ENCODE peak calls at places on chromosomes 12 and 14, in four cellular contexts. One of them, this sample, is unnamed.

GRCh38 chr12:52213541-52214420 is 19.3 kb upstream of the KRT7 start:
- DNase-seq in HepG2: peak
- DNase-seq in K562: peak
- DNase-seq in GM12878: no peak
- DNase-seq in this sample: peak

GRCh38 chr12:2963760-2964292 is 4.6 kb downstream of the TEAD4 start:
- DNase-seq in HepG2: peak
- DNase-seq in K562: no peak
- DNase-seq in GM12878: no peak
- DNase-seq in this sample: peak

GRCh38 chr12:401235-402126 is at the start of gene CCDC77:
- DNase-seq in HepG2: peak
- DNase-seq in K562: peak
- DNase-seq in GM12878: peak
- DNase-seq in this sample: peak

GRCh38 chr12:3120701-3121100 is 43.5 kb downstream of the TSPAN9 start:
- DNase-seq in K562: no peak
- DNase-seq in HepG2: no peak
- DNase-seq in GM12878: no peak
- DNase-seq in this sample: no peak

GRCh38 chr12:23352670-23353069 is 596.8 kb downstream of the SOX5 start:
- DNase-seq in GM12878: no peak
- DNase-seq in K562: no peak
- DNase-seq in HepG2: no peak
- DNase-seq in this sample: no peak

GRCh38 chr12:51926718-51927117 is 19.4 kb downstream of the ACVRL1 start:
- DNase-seq in K562: peak
- DNase-seq in GM12878: no peak
- DNase-seq in HepG2: peak
- DNase-seq in this sample: peak

GRCh38 chr12:103698752-103699540 is 111.9 kb downstream of the STAB2 start:
- DNase-seq in K562: no peak
- DNase-seq in HepG2: no peak
- DNase-seq in GM12878: peak
- DNase-seq in this sample: no peak

GRCh38 chr14:38357557-38357956 is 101.7 kb upstream of the CLEC14A start:
- DNase-seq in K562: no peak
- DNase-seq in GM12878: no peak
- DNase-seq in HepG2: no peak
- DNase-seq in this sample: no peak

GRCh38 chr12:64256166-64256800 is 34.2 kb upstream of the KICS2 start:
- DNase-seq in HepG2: peak
- DNase-seq in K562: peak
- DNase-seq in GM12878: no peak
- DNase-seq in this sample: peak

GRCh38 chr12:91189526-91189925 is 6.9 kb upstream of the DCN start:
- DNase-seq in K562: no peak
- DNase-seq in HepG2: no peak
- DNase-seq in GM12878: no peak
- DNase-seq in this sample: no peak

GRCh38 chr14:63996575-63997220 is 143.9 kb downstream of the SYNE2 start:
- DNase-seq in GM12878: no peak
- DNase-seq in HepG2: no peak
- DNase-seq in K562: no peak
- DNase-seq in this sample: no peak

GRCh38 chr14:71438684-71439083 is 493.5 kb upstream of the RGS6 start:
- DNase-seq in GM12878: no peak
- DNase-seq in K562: no peak
- DNase-seq in HepG2: no peak
- DNase-seq in this sample: no peak

GRCh38 chr12:14239350-14239934 is 126.0 kb upstream of the ATF7IP start:
- DNase-seq in GM12878: peak
- DNase-seq in HepG2: peak
- DNase-seq in K562: no peak
- DNase-seq in this sample: peak

GRCh38 chr12:18141583-18141982 is 51.6 kb upstream of the RERGL start:
- DNase-seq in GM12878: no peak
- DNase-seq in HepG2: no peak
- DNase-seq in K562: no peak
- DNase-seq in this sample: no peak

GRCh38 chr12:129964826-129965457 is 61.1 kb upstream of the TMEM132D start:
- DNase-seq in GM12878: no peak
- DNase-seq in HepG2: no peak
- DNase-seq in K562: no peak
- DNase-seq in this sample: no peak

GRCh38 chr12:66014818-66015217 is 115.7 kb downstream of the LLPH start:
- DNase-seq in GM12878: no peak
- DNase-seq in HepG2: peak
- DNase-seq in K562: no peak
- DNase-seq in this sample: no peak

GRCh38 chr12:57549909-57550627 is at the start of gene KIF5A:
- DNase-seq in GM12878: no peak
- DNase-seq in K562: peak
- DNase-seq in HepG2: no peak
- DNase-seq in this sample: peak

GRCh38 chr14:104135121-104135903 is 3.1 kb upstream of the KIF26A start:
- DNase-seq in HepG2: peak
- DNase-seq in GM12878: no peak
- DNase-seq in K562: no peak
- DNase-seq in this sample: peak

DNA sequence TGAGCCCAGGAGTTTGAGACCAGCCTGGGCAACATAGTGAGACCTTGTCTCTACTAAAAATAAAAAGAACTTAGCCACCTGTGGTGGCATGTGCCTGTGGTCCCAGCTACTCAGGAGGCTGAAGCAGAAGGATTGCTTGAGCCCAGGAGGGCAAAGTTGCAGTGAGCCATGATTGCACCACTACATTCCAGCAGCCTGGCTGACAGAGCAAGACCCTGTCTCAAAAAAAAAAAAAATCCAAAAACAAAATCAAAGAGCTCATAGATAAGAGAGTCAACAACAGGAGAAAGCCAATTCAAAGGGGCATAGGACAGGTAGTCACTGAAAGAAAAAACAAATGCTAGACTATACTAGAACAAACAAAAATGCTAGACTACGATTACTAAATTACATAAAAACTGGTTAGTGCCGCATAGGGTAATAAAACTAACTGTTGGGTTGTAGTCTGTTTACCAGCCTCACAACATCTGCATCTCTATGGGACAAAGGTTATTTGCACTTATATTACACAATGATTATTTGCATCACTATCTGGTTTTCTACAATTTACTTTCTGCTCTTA is 16.6 kb upstream of the EEA1 start:
- DNase-seq in K562: no peak
- DNase-seq in HepG2: peak
- DNase-seq in GM12878: no peak
- DNase-seq in this sample: no peak
- TF ChIP-seq JUNB in K562: no peak
- TF ChIP-seq JUNB in HepG2: no peak
- TF ChIP-seq JUNB in GM12878: no peak
- TF ChIP-seq JUNB in this sample: no peak

GRCh38 chr12:9642606-9643270 is 26.8 kb upstream of the CLEC2D start:
- DNase-seq in GM12878: no peak
- DNase-seq in K562: no peak
- DNase-seq in HepG2: no peak
- DNase-seq in this sample: no peak

GRCh38 chr12:9648701-9649531 is 20.6 kb upstream of the CLEC2D start:
- DNase-seq in HepG2: no peak
- DNase-seq in K562: no peak
- DNase-seq in GM12878: no peak
- DNase-seq in this sample: no peak

GRCh38 chr12:9649532-9649940 is 20.0 kb upstream of the CLEC2D start:
- DNase-seq in HepG2: no peak
- DNase-seq in GM12878: peak
- DNase-seq in K562: no peak
- DNase-seq in this sample: peak

GRCh38 chr12:9647825-9648700 is 21.4 kb upstream of the CLEC2D start:
- DNase-seq in HepG2: peak
- DNase-seq in GM12878: peak
- DNase-seq in K562: peak
- DNase-seq in this sample: peak

DNA sequence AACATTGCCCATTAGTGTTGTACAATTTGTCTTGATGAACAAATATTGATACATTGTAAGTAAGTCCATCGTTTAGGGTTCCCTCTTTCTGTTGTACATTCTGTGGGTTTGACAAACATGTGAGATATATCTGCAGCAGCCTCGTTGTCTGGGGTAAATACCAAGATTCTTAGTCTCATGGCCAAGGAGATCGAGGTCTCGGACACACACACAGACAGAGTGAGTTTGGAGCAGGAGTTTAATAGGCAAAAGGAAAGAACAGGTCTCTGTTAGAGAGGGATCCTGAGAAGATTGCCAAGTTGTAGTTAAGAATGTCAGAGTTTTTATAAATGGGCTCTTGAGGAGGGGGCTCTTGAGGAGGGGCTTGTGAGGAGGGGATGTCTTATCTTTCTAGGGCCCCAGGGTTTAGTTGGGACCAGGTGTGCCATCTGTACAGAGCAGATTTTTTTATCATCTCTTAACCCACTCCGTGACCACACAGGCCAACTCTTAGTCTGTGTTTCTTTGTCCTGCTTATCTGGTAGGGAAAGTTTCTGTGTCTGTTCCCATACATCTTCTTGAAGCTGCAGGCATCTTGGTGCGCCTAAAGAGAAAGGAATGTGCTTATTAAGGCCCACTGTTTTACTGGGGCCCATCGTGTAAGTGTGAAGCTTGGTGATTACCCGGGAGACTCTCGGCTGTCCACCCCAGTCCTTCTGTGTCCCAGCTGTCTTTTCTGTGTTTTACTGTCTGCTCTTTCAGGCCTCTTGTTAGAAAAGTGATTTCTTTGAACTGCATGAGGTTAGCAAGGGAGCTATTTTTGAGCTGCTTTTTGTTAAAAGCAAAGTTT is 22.5 kb upstream of the CLEC2D start:
- DNase-seq in K562: no peak
- DNase-seq in GM12878: no peak
- DNase-seq in HepG2: no peak
- DNase-seq in this sample: peak
- TF ChIP-seq POLR2AphosphoS5 in K562: peak
- TF ChIP-seq POLR2AphosphoS5 in GM12878: no peak
- TF ChIP-seq POLR2AphosphoS5 in HepG2: no peak
- TF ChIP-seq POLR2AphosphoS5 in this sample: no peak

GRCh38 chr14:61077946-61078738 is 97.1 kb downstream of the SLC38A6 start:
- DNase-seq in GM12878: no peak
- DNase-seq in HepG2: no peak
- DNase-seq in K562: no peak
- DNase-seq in this sample: no peak
- TF ChIP-seq JUNB in GM12878: no peak
- TF ChIP-seq JUNB in HepG2: no peak
- TF ChIP-seq JUNB in K562: no peak
- TF ChIP-seq JUNB in this sample: no peak

GRCh38 chr12:121187501-121187900 is 22.4 kb upstream of the P2RX4 start:
- DNase-seq in HepG2: no peak
- DNase-seq in GM12878: no peak
- DNase-seq in K562: no peak
- DNase-seq in this sample: no peak
- TF ChIP-seq POLR2AphosphoS5 in HepG2: no peak
- TF ChIP-seq POLR2AphosphoS5 in GM12878: no peak
- TF ChIP-seq POLR2AphosphoS5 in K562: no peak
- TF ChIP-seq POLR2AphosphoS5 in this sample: no peak

DNA sequence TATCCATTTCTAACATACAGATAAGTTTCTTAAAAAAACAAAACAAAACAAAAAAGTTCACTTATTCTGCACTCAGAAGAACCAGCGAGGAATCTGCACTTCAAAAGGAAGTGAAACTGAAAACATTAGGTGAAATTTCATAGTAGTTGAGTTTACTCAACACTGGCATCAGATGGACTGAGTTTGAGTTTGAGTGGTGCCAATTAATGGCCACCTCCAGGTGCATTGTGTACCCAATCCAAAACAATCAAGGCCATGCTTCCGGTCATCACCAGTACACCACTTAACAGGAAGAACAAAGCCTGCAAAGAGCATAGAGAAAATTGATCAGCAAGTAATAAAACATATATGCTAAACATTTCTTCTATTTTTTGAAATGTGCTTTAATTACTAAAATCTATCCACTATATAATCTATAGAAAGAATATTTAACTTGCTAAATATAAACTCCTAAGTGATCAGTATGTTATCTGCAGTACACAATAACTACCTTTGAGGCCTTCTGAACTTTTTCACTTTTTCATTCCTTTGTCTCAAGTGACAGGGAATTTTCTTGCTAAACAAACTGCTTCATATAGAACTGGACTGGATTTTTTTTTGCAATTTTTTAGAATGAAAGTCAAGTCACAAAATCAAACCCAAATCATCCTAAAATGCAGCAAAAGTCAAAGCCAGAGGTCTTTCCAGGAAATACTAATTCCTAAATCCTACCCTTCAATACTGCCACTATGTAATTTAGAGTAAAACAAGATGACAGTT is 11.5 kb downstream of the SLC38A2 start:
- DNase-seq in HepG2: no peak
- DNase-seq in GM12878: no peak
- DNase-seq in K562: no peak
- DNase-seq in this sample: no peak
- TF ChIP-seq JUNB in HepG2: no peak
- TF ChIP-seq JUNB in GM12878: no peak
- TF ChIP-seq JUNB in K562: no peak
- TF ChIP-seq JUNB in this sample: no peak

GRCh38 chr14:81205639-81206038 is 15.1 kb downstream of the GTF2A1 start:
- DNase-seq in K562: no peak
- DNase-seq in HepG2: no peak
- DNase-seq in GM12878: no peak
- DNase-seq in this sample: no peak

GRCh38 chr14:81211844-81212243 is 8.9 kb downstream of the GTF2A1 start:
- DNase-seq in GM12878: no peak
- DNase-seq in HepG2: peak
- DNase-seq in K562: no peak
- DNase-seq in this sample: peak

GRCh38 chr14:81209187-81209836 is 11.4 kb downstream of the GTF2A1 start:
- DNase-seq in K562: no peak
- DNase-seq in HepG2: no peak
- DNase-seq in GM12878: peak
- DNase-seq in this sample: no peak

GRCh38 chr14:81208489-81208888 is 12.3 kb downstream of the GTF2A1 start:
- DNase-seq in GM12878: no peak
- DNase-seq in K562: no peak
- DNase-seq in HepG2: no peak
- DNase-seq in this sample: no peak

DNA sequence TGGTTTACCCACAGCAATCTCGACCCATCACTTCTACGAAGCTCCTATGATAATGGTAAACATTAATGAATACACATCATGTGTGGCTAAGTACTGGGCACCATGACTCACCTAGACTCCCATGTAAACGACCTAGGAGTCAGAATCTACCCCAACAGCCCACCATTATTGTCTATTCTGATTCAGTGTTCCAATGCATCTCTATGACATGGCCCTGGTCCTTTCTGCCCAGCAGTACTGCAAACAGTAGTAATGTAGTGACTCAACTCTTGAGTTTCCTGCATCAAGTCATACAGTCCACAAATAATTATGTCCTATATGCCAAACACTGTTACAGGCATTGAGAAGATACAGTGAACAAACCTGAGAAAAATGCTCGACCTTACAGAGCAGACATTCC is 14.6 kb downstream of the GTF2A1 start:
- DNase-seq in GM12878: no peak
- DNase-seq in K562: no peak
- DNase-seq in HepG2: peak
- DNase-seq in this sample: no peak
- TF ChIP-seq POLR2AphosphoS5 in GM12878: no peak
- TF ChIP-seq POLR2AphosphoS5 in K562: no peak
- TF ChIP-seq POLR2AphosphoS5 in HepG2: no peak
- TF ChIP-seq POLR2AphosphoS5 in this sample: no peak

This sample was measured in GM23338.